ENCODE peak calls at places on chromosome 5, in four cellular contexts. S is psoas muscle, D is Karpas-422, Q is cardiac muscle cell. X is an unnamed sample.

GRCh38 chr5:172276214-172276613 is 7.3 kb downstream of the UBTD2 start:
- DNase-seq in S (no peak), Q (peak), D (no peak), X (no peak)

GRCh38 chr5:125551797-125552196 is 805.4 kb upstream of the ZNF608 start:
- DNase-seq in Q (no peak), D (no peak), S (no peak), X (no peak)

GRCh38 chr5:61440596-61440995 is 108.5 kb downstream of the ZSWIM6 start:
- DNase-seq in Q (no peak), S (no peak), D (no peak), X (no peak)

GRCh38 chr5:139698461-139699146 is 50.5 kb downstream of the CXXC5 start:
- DNase-seq in S (peak), Q (peak), D (peak), X (peak)

GRCh38 chr5:147750065-147750464 is 32.5 kb downstream of the JAKMIP2 start:
- DNase-seq in S (no peak), D (no peak), Q (no peak), X (no peak)

GRCh38 chr5:135013947-135014570 is 20.0 kb downstream of the PITX1 start:
- DNase-seq in S (no peak), D (no peak), Q (peak), X (no peak)

GRCh38 chr5:119220576-119221197 is 135.1 kb upstream of the TNFAIP8 start:
- DNase-seq in S (no peak), Q (no peak), D (peak), X (no peak)

GRCh38 chr5:9466677-9467076 is 79.2 kb downstream of the SEMA5A start:
- DNase-seq in D (no peak), Q (peak), S (no peak), X (no peak)

GRCh38 chr5:174312641-174313040 is 267.1 kb downstream of the NSG2 start:
- DNase-seq in S (no peak), D (no peak), Q (no peak), X (no peak)

GRCh38 chr5:73596705-73597328 is 29.2 kb upstream of the ARHGEF28 start:
- DNase-seq in S (no peak), Q (peak), D (peak), X (no peak)

GRCh38 chr5:157994906-157995519 is 136.1 kb upstream of the CLINT1 start:
- DNase-seq in S (peak), Q (peak), D (peak), X (peak)

GRCh38 chr5:172700686-172701324 is 59.7 kb downstream of the NEURL1B start:
- DNase-seq in S (peak), Q (no peak), D (no peak), X (no peak)

GRCh38 chr5:54624671-54625583 is 107.4 kb downstream of the SNX18 start:
- DNase-seq in D (no peak), S (no peak), Q (peak), X (no peak)

GRCh38 chr5:1832511-1833250 is 31.5 kb downstream of the NDUFS6 start:
- DNase-seq in S (no peak), D (no peak), Q (no peak), X (no peak)

GRCh38 chr5:68381909-68382308 is 166.4 kb downstream of the PIK3R1 start:
- DNase-seq in D (no peak), Q (peak), S (no peak), X (no peak)

GRCh38 chr5:1998716-1999317 is 116.1 kb upstream of the IRX4 start:
- DNase-seq in S (no peak), Q (no peak), D (peak), X (no peak)

GRCh38 chr5:137629646-137630045 is 106.2 kb downstream of the KLHL3 start:
- DNase-seq in D (peak), Q (peak), S (no peak), X (no peak)

GRCh38 chr5:59069438-59070079 is 486.7 kb downstream of the RAB3C start:
- DNase-seq in D (no peak), Q (peak), S (no peak), X (no peak)

GRCh38 chr5:154483654-154484392 is 5.8 kb upstream of the HAND1 start:
- DNase-seq in D (no peak), S (no peak), Q (no peak), X (no peak)

GRCh38 chr5:36943584-36943983 is 67.0 kb downstream of the NIPBL start:
- DNase-seq in D (no peak), Q (no peak), S (no peak), X (no peak)

GRCh38 chr5:172690258-172691075 is 49.4 kb downstream of the NEURL1B start:
- DNase-seq in D (no peak), Q (peak), S (no peak), X (no peak)

GRCh38 chr5:51226420-51226735 is 156.9 kb upstream of the ISL1 start:
- DNase-seq in Q (no peak), S (no peak), D (no peak), X (no peak)

GRCh38 chr5:178642351-178642909 is 15.6 kb upstream of the CLK4 start:
- DNase-seq in D (no peak), Q (peak), S (no peak), X (no peak)

GRCh38 chr5:174335682-174336364 is 290.3 kb downstream of the NSG2 start:
- DNase-seq in Q (no peak), D (no peak), S (no peak), X (no peak)

GRCh38 chr5:79800979-79801827 is 111.6 kb downstream of the CMYA5 start:
- DNase-seq in S (no peak), D (no peak), Q (peak), X (no peak)

GRCh38 chr5:137439645-137440044 is 59.5 kb downstream of the SPOCK1 start:
- DNase-seq in Q (no peak), S (no peak), D (no peak), X (no peak)

DNA sequence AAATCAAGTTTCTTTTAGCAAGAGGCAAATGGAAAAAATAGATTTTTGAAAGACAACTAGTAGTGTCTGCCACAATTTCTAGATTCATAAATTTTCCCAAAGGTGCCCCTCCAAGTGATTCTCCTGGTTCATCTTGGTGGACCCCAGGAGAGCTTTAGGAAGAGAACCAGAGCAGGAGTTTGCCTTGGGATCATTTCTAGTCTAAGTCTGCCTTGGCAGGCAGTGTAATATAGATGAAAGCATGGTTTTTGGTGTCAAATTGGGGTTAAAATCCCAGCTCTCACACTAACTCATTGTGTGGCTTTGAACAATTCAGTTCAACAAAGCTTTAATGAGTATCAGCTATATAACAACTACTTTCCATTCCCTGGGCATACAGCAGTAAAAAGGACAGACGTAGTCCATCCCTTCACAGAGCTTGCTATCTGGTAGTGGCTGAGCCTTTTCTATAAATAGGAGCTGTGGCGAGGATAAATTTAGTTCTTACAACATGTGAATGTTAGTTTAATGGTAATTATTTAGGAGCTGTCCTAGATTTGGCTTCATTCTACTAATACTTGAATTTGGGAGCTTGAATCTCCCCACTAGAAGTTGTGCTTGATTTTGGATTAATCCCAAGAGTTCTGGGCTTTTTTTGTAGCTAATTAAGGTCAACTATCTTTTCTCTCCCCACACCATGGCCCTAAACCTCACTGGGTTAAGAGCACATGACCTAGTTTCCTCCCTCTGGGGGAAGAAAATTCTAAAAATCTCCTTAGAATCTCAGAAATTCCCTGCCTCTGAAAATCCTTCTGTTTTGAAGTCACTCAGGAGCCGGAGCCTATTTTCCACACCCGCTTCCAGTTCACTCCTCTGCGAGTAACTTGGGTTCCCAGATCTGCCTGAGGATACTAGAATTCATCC is 197.8 kb downstream of the PCSK1 start:
- DNase-seq in S (no peak), D (no peak), Q (peak), X (no peak)
- H3K27ac ChIP-seq in S (peak), D (no peak), Q (peak), X (no peak)

GRCh38 chr5:146331257-146331822 is 7.3 kb upstream of the POU4F3 start:
- DNase-seq in S (no peak), Q (no peak), D (no peak), X (no peak)
- H3K27ac ChIP-seq in S (no peak), Q (no peak), D (no peak), X (no peak)

GRCh38 chr5:3671366-3671765 is 75.7 kb downstream of the IRX1 start:
- DNase-seq in Q (no peak), D (no peak), S (no peak), X (no peak)
- H3K27ac ChIP-seq in Q (no peak), D (no peak), S (no peak), X (no peak)

DNA sequence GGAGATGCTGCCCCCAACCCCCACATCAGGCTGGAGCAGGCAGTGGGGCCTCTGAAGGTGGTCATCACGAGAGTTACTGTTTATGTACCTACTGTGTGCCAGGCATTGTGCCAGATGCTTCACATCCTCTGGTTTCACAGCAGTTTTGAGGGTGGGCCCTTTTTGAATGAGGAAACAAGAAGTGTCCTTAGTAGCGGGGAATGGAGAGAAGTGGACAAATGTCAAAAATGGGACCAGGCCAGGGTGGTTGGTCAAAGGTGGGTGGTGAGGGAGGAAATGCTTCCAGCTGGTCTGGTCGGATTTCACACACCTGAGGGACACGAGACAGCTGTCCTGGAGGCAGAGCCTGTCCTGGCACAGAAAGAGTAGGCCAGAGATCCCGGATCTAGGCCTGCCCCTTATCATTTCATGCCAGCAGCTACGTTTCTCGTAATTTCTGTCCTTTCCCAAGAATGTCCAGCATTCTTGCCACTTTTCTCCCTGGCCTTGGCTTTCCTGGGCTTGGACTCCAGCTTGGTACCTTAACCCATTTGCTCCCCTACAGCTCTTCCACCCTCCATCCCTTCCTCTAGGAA is 12.3 kb downstream of the RGS14 start:
- DNase-seq in S (no peak), Q (no peak), D (no peak), X (no peak)
- H3K27ac ChIP-seq in S (peak), Q (no peak), D (peak), X (no peak)